ENCODE peak calls at places on chromosomes 3 and 15, in six cellular contexts. D is activated CD8-positive, alpha-beta memory T cell treated with anti-CD3 and anti-CD28 coated beads, Interleukin-2, amount 50 U/mL, for 48 hours; G is occipital lobe; T is NCI-H1417 treated with DMSO at 0.1 percent for 48 hours; O is endothelial cell; C is cortex of kidney. S is an unnamed sample.

GRCh38 chr3:150349314-150350097 is 58.6 kb upstream of the TSC22D2 start:
- DNase-seq in D (no peak), G (peak), T (no peak), O (no peak), C (no peak), S (no peak)

GRCh38 chr15:36024066-36024465 is 478.1 kb upstream of the DPH6 start:
- DNase-seq in D (no peak), G (no peak), T (no peak), O (no peak), C (no peak), S (no peak)

GRCh38 chr15:70869346-70869745 is 15.4 kb upstream of the LARP6 start:
- DNase-seq in D (no peak), G (no peak), T (no peak), O (no peak), C (no peak), S (no peak)

GRCh38 chr3:127714151-127714571 is 41.4 kb downstream of the ABTB1 start:
- DNase-seq in D (no peak), G (no peak), T (no peak), O (no peak), C (no peak), S (no peak)

GRCh38 chr15:75739791-75740190 is 27.1 kb upstream of the CSPG4 start:
- DNase-seq in D (no peak), G (no peak), T (no peak), O (no peak), C (no peak), S (no peak)

GRCh38 chr3:141379250-141379872 is 11.1 kb downstream of the ZBTB38 start:
- DNase-seq in D (no peak), G (no peak), T (no peak), O (no peak), C (no peak), S (no peak)

GRCh38 chr3:150327678-150328667 is 80.1 kb upstream of the TSC22D2 start:
- DNase-seq in D (no peak), G (no peak), T (no peak), O (no peak), C (no peak), S (no peak)

GRCh38 chr15:56760186-56760585 is 26.9 kb upstream of the ZNF280D start:
- DNase-seq in D (no peak), G (no peak), T (no peak), O (no peak), C (no peak), S (peak)

S was measured in NCI-H226.